ENCODE peak calls at places on chromosomes 4 and X, in nine cellular contexts. L, W, T, E, V, P, R, I and Q are unnamed samples.
A peak's percentile ranks its signal among the peaks of the same experiment; 100 is the strongest.

GRCh38 chr4:38209654-38210053 is 249.5 kb downstream of the PTTG2 start:
- DNase-seq in W (no peak), T (no peak), R (no peak), E (no peak), L (no peak), V (no peak), P (no peak), I (no peak), Q (no peak)

GRCh38 chrX:40153335-40154221 is 55.8 kb upstream of the BCOR start:
- DNase-seq in L (peak; percentile 51), I (peak; percentile 71), T (peak; percentile 79), V (no peak), P (no peak), E (no peak), W (no peak), R (no peak), Q (no peak)

GRCh38 chr4:38673109-38673978 is 9.3 kb downstream of the KLF3 start:
- DNase-seq in I (peak; percentile 76), L (no peak), R (peak; percentile 74), V (no peak), T (no peak), P (peak; percentile 94), E (no peak), W (no peak), Q (no peak)

GRCh38 chr4:10741221-10741620 is 56.7 kb upstream of the CLNK start:
- DNase-seq in E (no peak), T (no peak), I (no peak), L (no peak), W (no peak), V (no peak), P (peak; percentile 72), R (no peak), Q (no peak)

GRCh38 chrX:138034136-138034535 is 468.2 kb downstream of the ZIC3 start:
- DNase-seq in W (no peak), I (no peak), R (no peak), V (no peak), E (no peak), T (no peak), L (no peak), P (no peak), Q (no peak)

GRCh38 chr4:65391814-65392213 is 278.5 kb downstream of the EPHA5 start:
- DNase-seq in I (no peak), L (no peak), W (no peak), T (no peak), V (no peak), P (no peak), E (no peak), R (no peak), Q (no peak)

GRCh38 chr4:67152976-67153375 is 392.3 kb downstream of the CENPC start:
- DNase-seq in I (no peak), E (no peak), R (no peak), L (no peak), W (no peak), T (no peak), P (no peak), V (no peak), Q (no peak)

GRCh38 chr4:56907009-56907408 is 691 bp upstream of the REST start:
- DNase-seq in P (no peak), I (no peak), L (peak; percentile 55), T (no peak), E (no peak), V (no peak), W (no peak), R (no peak), Q (no peak)

GRCh38 chrX:14028473-14028872 is 1.2 kb downstream of the GEMIN8 start:
- DNase-seq in V (no peak), R (no peak), I (no peak), L (no peak), E (no peak), W (no peak), P (no peak), T (peak; percentile 7), Q (no peak)

GRCh38 chrX:40145001-40145631 is 47.4 kb upstream of the BCOR start:
- DNase-seq in W (no peak), P (no peak), T (no peak), V (no peak), E (no peak), R (peak; percentile 33), I (peak; percentile 45), L (peak; percentile 60), Q (no peak)

GRCh38 chr4:173698557-173699262 is 168.7 kb upstream of the HAND2 start:
- DNase-seq in E (no peak), I (no peak), P (no peak), R (peak; percentile 67), L (no peak), W (no peak), V (no peak), T (no peak), Q (no peak)

GRCh38 chrX:77743720-77744119 is 42.3 kb downstream of the ATRX start:
- DNase-seq in T (no peak), P (no peak), V (no peak), E (no peak), R (no peak), W (no peak), I (no peak), L (no peak), Q (no peak)

GRCh38 chr4:189771696-189772361 is 168.8 kb upstream of the FRG1 start:
- DNase-seq in P (no peak), I (no peak), W (no peak), R (no peak), T (no peak), E (no peak), L (no peak), V (no peak), Q (no peak)

GRCh38 chr4:48902266-48902665 is 4.3 kb downstream of the OCIAD2 start:
- DNase-seq in E (no peak), I (no peak), V (no peak), R (no peak), L (no peak), P (peak; percentile 77), W (no peak), T (no peak), Q (no peak)

GRCh38 chr4:80407246-80407645 is 71.7 kb downstream of the CFAP299 start:
- DNase-seq in V (no peak), P (no peak), W (peak; percentile 30), L (no peak), T (no peak), I (no peak), E (no peak), R (peak; percentile 50), Q (no peak)

GRCh38 chr4:104728380-104729122 is 233.9 kb upstream of the CXXC4 start:
- DNase-seq in T (no peak), P (peak; percentile 98), L (no peak), I (no peak), E (no peak), W (peak; percentile 47), V (no peak), R (no peak), Q (no peak)

GRCh38 chr4:17109126-17109525 is 210.7 kb upstream of the LDB2 start:
- DNase-seq in P (no peak), E (no peak), L (no peak), T (no peak), W (no peak), I (no peak), V (no peak), R (no peak), Q (no peak)

GRCh38 chr4:73573794-73574528 is 46.3 kb downstream of the RASSF6 start:
- DNase-seq in E (peak; percentile 78), L (peak; percentile 75), P (peak; percentile 73), V (no peak), W (peak; percentile 75), T (peak; percentile 86), R (peak; percentile 57), I (peak; percentile 66), Q (peak; percentile 47)

GRCh38 chrX:34578237-34578636 is 78.8 kb downstream of the TMEM47 start:
- DNase-seq in W (peak; percentile 4), V (no peak), P (peak; percentile 28), E (no peak), L (no peak), R (no peak), T (peak; percentile 0), I (no peak), Q (peak; percentile 39)

GRCh38 chr4:153788064-153788418 is 842 bp downstream of the SFRP2 start:
- DNase-seq in E (no peak), I (no peak), R (no peak), V (no peak), P (no peak), L (peak; percentile 61), T (no peak), W (no peak), Q (no peak)

GRCh38 chrX:107723501-107723900 is 52.1 kb downstream of the TSC22D3 start:
- DNase-seq in P (no peak), L (no peak), I (no peak), W (no peak), R (no peak), E (no peak), V (no peak), T (no peak), Q (no peak)

GRCh38 chr4:304987-305680 is at the start of gene ZNF732:
- DNase-seq in I (peak; percentile 45), W (peak; percentile 16), V (no peak), P (peak; percentile 79), L (peak; percentile 89), T (no peak), E (no peak), R (no peak), Q (peak; percentile 25)

GRCh38 chr4:154049457-154050181 is 260.7 kb upstream of the SFRP2 start:
- DNase-seq in R (no peak), W (no peak), L (peak; percentile 65), I (no peak), T (peak; percentile 1), P (peak; percentile 2), E (peak; percentile 57), V (no peak), Q (no peak)

GRCh38 chr4:15470149-15470520 is 453 bp downstream of the CC2D2A start:
- DNase-seq in R (no peak), T (no peak), E (no peak), P (no peak), W (no peak), I (no peak), L (no peak), V (no peak), Q (no peak)

GRCh38 chrX:94400488-94400887 is 726.5 kb downstream of the FAM133A start:
- DNase-seq in R (no peak), P (peak; percentile 95), V (no peak), T (no peak), I (no peak), L (no peak), E (no peak), W (no peak), Q (no peak)